ENCODE peak calls at places on chromosomes 12 and 14, in seven cellular contexts. One of them, this sample, is unnamed.

GRCh38 chr12:94922561-94922960 is 80.9 kb downstream of the NDUFA12 start:
- DNase-seq in uterus: no peak
- DNase-seq in K562: no peak
- DNase-seq in IMR-90: no peak
- DNase-seq in HepG2: no peak
- DNase-seq in heart left ventricle: no peak
- DNase-seq in stomach: no peak
- DNase-seq in this sample: no peak

GRCh38 chr12:95402096-95402495 is 71.9 kb upstream of the METAP2 start:
- DNase-seq in uterus: no peak
- DNase-seq in IMR-90: no peak
- DNase-seq in HepG2: no peak
- DNase-seq in stomach: no peak
- DNase-seq in heart left ventricle: no peak
- DNase-seq in K562: no peak
- DNase-seq in this sample: no peak

GRCh38 chr14:99524091-99524661 is 43.0 kb downstream of the CCNK start:
- DNase-seq in uterus: no peak
- DNase-seq in IMR-90: no peak
- DNase-seq in K562: no peak
- DNase-seq in heart left ventricle: peak
- DNase-seq in HepG2: no peak
- DNase-seq in stomach: peak
- DNase-seq in this sample: no peak

GRCh38 chr12:126160912-126161311 is 1095.7 kb downstream of the AACS start:
- DNase-seq in K562: no peak
- DNase-seq in heart left ventricle: no peak
- DNase-seq in IMR-90: no peak
- DNase-seq in HepG2: no peak
- DNase-seq in uterus: no peak
- DNase-seq in stomach: no peak
- DNase-seq in this sample: no peak

GRCh38 chr14:100305446-100306255 is 593 bp downstream of the SLC25A29 start:
- DNase-seq in heart left ventricle: peak
- DNase-seq in IMR-90: no peak
- DNase-seq in uterus: peak
- DNase-seq in HepG2: no peak
- DNase-seq in stomach: peak
- DNase-seq in K562: peak
- DNase-seq in this sample: peak

GRCh38 chr12:26833692-26834168 is 736 bp upstream of the ITPR2 start:
- DNase-seq in stomach: peak
- DNase-seq in HepG2: no peak
- DNase-seq in K562: no peak
- DNase-seq in uterus: peak
- DNase-seq in IMR-90: peak
- DNase-seq in heart left ventricle: no peak
- DNase-seq in this sample: no peak

GRCh38 chr12:42802688-42803279 is 213.2 kb upstream of the PRICKLE1 start:
- DNase-seq in uterus: no peak
- DNase-seq in heart left ventricle: no peak
- DNase-seq in IMR-90: peak
- DNase-seq in HepG2: no peak
- DNase-seq in K562: no peak
- DNase-seq in stomach: no peak
- DNase-seq in this sample: no peak

GRCh38 chr14:85037411-85037810 is 492.5 kb upstream of the FLRT2 start:
- DNase-seq in heart left ventricle: no peak
- DNase-seq in IMR-90: no peak
- DNase-seq in K562: no peak
- DNase-seq in uterus: no peak
- DNase-seq in stomach: no peak
- DNase-seq in HepG2: no peak
- DNase-seq in this sample: peak

GRCh38 chr14:99649643-99650042 is 4.7 kb downstream of the HHIPL1 start:
- DNase-seq in heart left ventricle: no peak
- DNase-seq in K562: no peak
- DNase-seq in stomach: no peak
- DNase-seq in HepG2: peak
- DNase-seq in uterus: no peak
- DNase-seq in IMR-90: no peak
- DNase-seq in this sample: no peak

GRCh38 chr14:102696332-102696731 is 80.9 kb upstream of the TRAF3 start:
- DNase-seq in heart left ventricle: no peak
- DNase-seq in uterus: no peak
- DNase-seq in HepG2: peak
- DNase-seq in stomach: no peak
- DNase-seq in K562: no peak
- DNase-seq in IMR-90: no peak
- DNase-seq in this sample: no peak

GRCh38 chr12:16012086-16012485 is 101.0 kb downstream of the DERA start:
- DNase-seq in IMR-90: peak
- DNase-seq in uterus: peak
- DNase-seq in heart left ventricle: peak
- DNase-seq in HepG2: no peak
- DNase-seq in stomach: peak
- DNase-seq in K562: no peak
- DNase-seq in this sample: no peak

GRCh38 chr12:39581592-39581991 is 38.0 kb downstream of the ABCD2 start:
- DNase-seq in HepG2: no peak
- DNase-seq in K562: no peak
- DNase-seq in IMR-90: no peak
- DNase-seq in uterus: no peak
- DNase-seq in stomach: no peak
- DNase-seq in heart left ventricle: no peak
- DNase-seq in this sample: no peak

GRCh38 chr12:42140901-42141300 is 3.8 kb downstream of the GXYLT1 start:
- DNase-seq in stomach: no peak
- DNase-seq in HepG2: peak
- DNase-seq in IMR-90: peak
- DNase-seq in heart left ventricle: no peak
- DNase-seq in uterus: no peak
- DNase-seq in K562: no peak
- DNase-seq in this sample: no peak

DNA sequence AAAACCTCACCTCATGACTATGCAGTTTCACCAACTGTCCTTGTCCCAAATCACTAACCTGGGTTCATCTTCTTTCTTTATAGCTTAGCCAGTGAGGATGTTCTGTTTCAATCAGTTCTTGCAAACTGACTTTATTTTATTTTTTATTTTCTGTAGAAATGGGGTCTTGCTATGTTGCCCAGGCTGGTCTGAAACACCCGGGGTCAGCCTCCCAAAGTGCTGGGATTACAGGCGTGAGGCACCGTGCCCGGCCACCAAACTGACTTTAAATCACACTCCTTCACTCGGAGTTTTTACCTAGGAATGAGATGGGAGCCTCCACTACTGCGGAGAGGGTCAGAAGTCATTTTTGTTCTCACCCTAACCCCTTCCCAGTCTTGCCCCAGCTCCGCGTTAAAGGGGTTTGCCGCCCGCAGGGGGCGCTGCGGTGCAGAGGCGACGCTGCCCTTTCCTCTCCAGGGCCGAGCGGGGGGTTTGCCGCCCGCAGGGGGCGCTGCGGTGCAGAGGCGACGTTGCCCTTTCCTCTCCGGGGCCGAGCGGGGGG is 7.0 kb upstream of the B4GALNT3 start:
- DNase-seq in heart left ventricle: peak
- DNase-seq in K562: peak
- DNase-seq in uterus: no peak
- DNase-seq in stomach: peak
- DNase-seq in IMR-90: no peak
- DNase-seq in HepG2: no peak
- DNase-seq in this sample: no peak
- TF ChIP-seq POLR2A in heart left ventricle: no peak
- TF ChIP-seq POLR2A in K562: no peak
- TF ChIP-seq POLR2A in uterus: no peak
- TF ChIP-seq POLR2A in stomach: no peak
- TF ChIP-seq POLR2A in IMR-90: no peak
- TF ChIP-seq POLR2A in HepG2: no peak
- TF ChIP-seq POLR2A in this sample: no peak

GRCh38 chr14:21263284-21264024 is 5.8 kb downstream of the HNRNPC start:
- DNase-seq in stomach: no peak
- DNase-seq in uterus: no peak
- DNase-seq in HepG2: no peak
- DNase-seq in IMR-90: peak
- DNase-seq in heart left ventricle: no peak
- DNase-seq in K562: no peak
- DNase-seq in this sample: no peak
- TF ChIP-seq POLR2A in stomach: no peak
- TF ChIP-seq POLR2A in uterus: no peak
- TF ChIP-seq POLR2A in HepG2: peak
- TF ChIP-seq POLR2A in IMR-90: no peak
- TF ChIP-seq POLR2A in heart left ventricle: no peak
- TF ChIP-seq POLR2A in K562: no peak
- TF ChIP-seq POLR2A in this sample: no peak

GRCh38 chr14:81170104-81170828 is 50.5 kb downstream of the GTF2A1 start:
- DNase-seq in stomach: peak
- DNase-seq in IMR-90: peak
- DNase-seq in heart left ventricle: peak
- DNase-seq in HepG2: peak
- DNase-seq in K562: peak
- DNase-seq in uterus: peak
- DNase-seq in this sample: peak
- TF ChIP-seq POLR2A in stomach: no peak
- TF ChIP-seq POLR2A in IMR-90: peak
- TF ChIP-seq POLR2A in heart left ventricle: no peak
- TF ChIP-seq POLR2A in HepG2: peak
- TF ChIP-seq POLR2A in K562: peak
- TF ChIP-seq POLR2A in uterus: peak
- TF ChIP-seq POLR2A in this sample: peak

GRCh38 chr12:115619889-115620288 is 657.6 kb downstream of the MED13L start:
- DNase-seq in HepG2: no peak
- DNase-seq in IMR-90: no peak
- DNase-seq in stomach: no peak
- DNase-seq in uterus: no peak
- DNase-seq in heart left ventricle: no peak
- DNase-seq in K562: no peak
- DNase-seq in this sample: no peak

GRCh38 chr12:115619061-115619460 is 658.4 kb downstream of the MED13L start:
- DNase-seq in uterus: no peak
- DNase-seq in stomach: no peak
- DNase-seq in HepG2: no peak
- DNase-seq in heart left ventricle: no peak
- DNase-seq in K562: no peak
- DNase-seq in IMR-90: no peak
- DNase-seq in this sample: no peak

GRCh38 chr12:115620816-115621215 is 656.7 kb downstream of the MED13L start:
- DNase-seq in HepG2: no peak
- DNase-seq in heart left ventricle: no peak
- DNase-seq in uterus: no peak
- DNase-seq in stomach: no peak
- DNase-seq in IMR-90: no peak
- DNase-seq in K562: no peak
- DNase-seq in this sample: no peak

GRCh38 chr12:115618105-115618504 is 659.4 kb downstream of the MED13L start:
- DNase-seq in K562: no peak
- DNase-seq in HepG2: no peak
- DNase-seq in stomach: no peak
- DNase-seq in IMR-90: no peak
- DNase-seq in uterus: no peak
- DNase-seq in heart left ventricle: no peak
- DNase-seq in this sample: no peak

GRCh38 chr12:115617391-115617790 is 660.1 kb downstream of the MED13L start:
- DNase-seq in uterus: no peak
- DNase-seq in IMR-90: no peak
- DNase-seq in K562: peak
- DNase-seq in heart left ventricle: no peak
- DNase-seq in stomach: no peak
- DNase-seq in HepG2: no peak
- DNase-seq in this sample: no peak
- TF ChIP-seq POLR2A in uterus: no peak
- TF ChIP-seq POLR2A in IMR-90: no peak
- TF ChIP-seq POLR2A in K562: no peak
- TF ChIP-seq POLR2A in heart left ventricle: no peak
- TF ChIP-seq POLR2A in stomach: no peak
- TF ChIP-seq POLR2A in HepG2: no peak
- TF ChIP-seq POLR2A in this sample: no peak

GRCh38 chr12:113228394-113229028 is 7.2 kb downstream of the TPCN1 start:
- DNase-seq in HepG2: no peak
- DNase-seq in stomach: no peak
- DNase-seq in uterus: no peak
- DNase-seq in K562: no peak
- DNase-seq in heart left ventricle: no peak
- DNase-seq in IMR-90: no peak
- DNase-seq in this sample: no peak
- TF ChIP-seq POLR2A in HepG2: no peak
- TF ChIP-seq POLR2A in stomach: no peak
- TF ChIP-seq POLR2A in uterus: no peak
- TF ChIP-seq POLR2A in K562: no peak
- TF ChIP-seq POLR2A in heart left ventricle: no peak
- TF ChIP-seq POLR2A in IMR-90: no peak
- TF ChIP-seq POLR2A in this sample: no peak

DNA sequence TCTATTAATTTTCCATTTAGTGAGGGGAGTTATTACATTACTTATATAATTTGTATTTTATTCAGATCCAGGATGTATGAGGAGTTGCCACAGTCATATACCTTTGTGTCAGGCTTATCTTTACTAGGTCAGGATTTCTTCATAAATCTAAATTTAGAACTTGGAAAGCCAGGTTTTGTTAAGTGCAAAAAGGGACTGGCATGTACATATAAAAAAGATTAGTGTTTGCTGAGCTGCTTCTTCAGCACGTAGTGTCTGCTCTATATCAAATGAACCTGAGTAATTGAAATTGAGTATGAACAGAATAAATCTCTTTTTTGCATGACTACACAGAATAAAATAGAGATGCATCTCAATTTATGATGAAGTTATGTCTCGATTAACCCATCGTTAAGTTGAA is 157.4 kb downstream of the NUBPL start:
- DNase-seq in K562: no peak
- DNase-seq in uterus: no peak
- DNase-seq in HepG2: no peak
- DNase-seq in heart left ventricle: no peak
- DNase-seq in stomach: no peak
- DNase-seq in IMR-90: no peak
- DNase-seq in this sample: no peak
- TF ChIP-seq POLR2A in K562: no peak
- TF ChIP-seq POLR2A in uterus: no peak
- TF ChIP-seq POLR2A in HepG2: no peak
- TF ChIP-seq POLR2A in heart left ventricle: no peak
- TF ChIP-seq POLR2A in stomach: no peak
- TF ChIP-seq POLR2A in IMR-90: no peak
- TF ChIP-seq POLR2A in this sample: no peak

GRCh38 chr14:44507183-44507582 is at the start of gene FSCB:
- DNase-seq in stomach: no peak
- DNase-seq in HepG2: no peak
- DNase-seq in IMR-90: no peak
- DNase-seq in heart left ventricle: no peak
- DNase-seq in K562: no peak
- DNase-seq in uterus: no peak
- DNase-seq in this sample: no peak

GRCh38 chr14:44505588-44505987 is 1.5 kb downstream of the FSCB start:
- DNase-seq in uterus: no peak
- DNase-seq in HepG2: no peak
- DNase-seq in stomach: no peak
- DNase-seq in K562: no peak
- DNase-seq in IMR-90: no peak
- DNase-seq in heart left ventricle: no peak
- DNase-seq in this sample: no peak
- TF ChIP-seq POLR2A in uterus: no peak
- TF ChIP-seq POLR2A in HepG2: no peak
- TF ChIP-seq POLR2A in stomach: no peak
- TF ChIP-seq POLR2A in K562: no peak
- TF ChIP-seq POLR2A in IMR-90: no peak
- TF ChIP-seq POLR2A in heart left ventricle: no peak
- TF ChIP-seq POLR2A in this sample: no peak